ENCODE peak calls at places on chromosomes 3 and 15, in ten cellular contexts. N is WTC11, L is heart right ventricle, V is A549, E is AG04450, C is Caco-2, A is foreskin fibroblast, S is GM12865, U is lower leg skin, R is ovary. G is an unnamed sample.

GRCh38 chr15:86892774-86893449 is 813.2 kb downstream of the AGBL1 start:
- DNase-seq in N (no peak), L (no peak), V (no peak), E (no peak), C (no peak), A (no peak), S (no peak), U (no peak), R (no peak), G (no peak)

GRCh38 chr3:73498764-73499622 is 125.7 kb downstream of the PDZRN3 start:
- DNase-seq in N (no peak), L (no peak), V (no peak), E (no peak), C (no peak), A (no peak), S (peak), U (no peak), R (no peak), G (no peak)

GRCh38 chr3:89108154-89108553 is 733 bp downstream of the EPHA3 start:
- DNase-seq in N (no peak), L (no peak), V (no peak), E (no peak), C (no peak), A (no peak), S (no peak), U (no peak), R (no peak), G (no peak)

GRCh38 chr3:156209631-156210336 is 89.4 kb downstream of the KCNAB1 start:
- DNase-seq in N (no peak), L (no peak), V (no peak), E (no peak), C (no peak), A (no peak), S (no peak), U (no peak), R (no peak), G (no peak)

GRCh38 chr15:58293622-58294550 is 137.9 kb upstream of the LIPC start:
- DNase-seq in N (no peak), L (no peak), V (no peak), E (no peak), C (peak), A (no peak), S (no peak), U (no peak), R (no peak), G (no peak)

GRCh38 chr3:99659965-99660364 is 21.6 kb downstream of the COL8A1 start:
- DNase-seq in N (no peak), L (no peak), V (no peak), E (no peak), C (no peak), A (peak), S (no peak), U (no peak), R (no peak), G (no peak)

GRCh38 chr15:81987628-81988027 is 58.2 kb downstream of the MEX3B start:
- DNase-seq in N (no peak), L (no peak), V (no peak), E (no peak), C (no peak), A (no peak), S (no peak), U (no peak), R (no peak), G (no peak)

GRCh38 chr3:168620854-168621253 is 525.1 kb upstream of the GOLIM4 start:
- DNase-seq in N (peak), L (no peak), V (peak), E (no peak), C (peak), A (no peak), S (peak), U (no peak), R (no peak), G (peak)

GRCh38 chr3:73530030-73530411 is 94.7 kb downstream of the PDZRN3 start:
- DNase-seq in N (no peak), L (no peak), V (no peak), E (no peak), C (no peak), A (no peak), S (no peak), U (no peak), R (no peak), G (no peak)

GRCh38 chr15:25176991-25177954 is 222.5 kb downstream of the SNRPN start:
- DNase-seq in N (peak), L (peak), V (no peak), E (no peak), C (no peak), A (no peak), S (no peak), U (peak), R (peak), G (peak)

DNA sequence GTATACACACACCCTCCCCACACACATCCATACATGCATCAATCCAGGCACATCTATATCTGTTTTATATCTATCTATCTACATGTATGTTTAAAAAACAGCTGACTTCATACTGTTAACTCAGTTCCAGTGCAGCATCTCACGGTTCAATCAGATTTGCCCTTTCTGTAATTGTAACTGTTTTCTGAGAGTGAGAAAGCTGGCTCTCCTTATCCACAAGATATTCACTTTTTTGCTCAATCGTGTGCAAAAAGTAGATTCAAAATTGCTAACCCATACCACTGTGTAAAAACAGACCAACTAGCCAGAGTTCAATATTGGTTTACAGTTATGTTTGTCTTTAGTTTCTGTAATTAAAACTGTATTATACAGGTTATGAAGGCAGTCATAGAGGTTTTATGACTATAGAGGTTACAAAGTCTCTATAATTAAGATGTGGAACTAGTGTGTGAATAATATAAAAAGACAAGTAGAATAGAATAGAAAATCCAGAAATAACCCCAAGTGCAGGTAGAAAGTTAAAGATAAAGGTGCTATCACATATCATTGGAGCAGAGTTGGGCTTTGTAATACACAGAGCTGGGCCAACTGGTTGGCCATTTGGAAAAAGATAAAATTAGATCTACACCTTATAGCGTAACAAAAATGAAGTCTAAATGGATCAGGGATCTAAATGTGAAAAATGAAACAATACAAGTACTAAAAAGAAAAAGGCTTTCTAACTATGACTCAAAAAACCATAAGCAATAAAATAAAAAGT is 20.1 kb upstream of the MCF2L2 start:
- DNase-seq in N (no peak), L (no peak), V (no peak), E (no peak), C (no peak), A (no peak), S (no peak), U (no peak), R (no peak), G (no peak)
- TF ChIP-seq CTCF in N (no peak), L (no peak), V (no peak), E (no peak), C (no peak), A (no peak), S (no peak), U (no peak), R (no peak), G (no peak)

GRCh38 chr15:55829826-55830225 is 86.9 kb upstream of the PRTG start:
- DNase-seq in N (no peak), L (no peak), V (no peak), E (no peak), C (no peak), A (no peak), S (peak), U (no peak), R (no peak), G (no peak)
- TF ChIP-seq CTCF in N (no peak), L (no peak), V (no peak), E (no peak), C (no peak), A (no peak), S (no peak), U (no peak), R (no peak), G (no peak)

GRCh38 chr3:43091481-43091880 is 14.4 kb downstream of the POMGNT2 start:
- DNase-seq in N (no peak), L (no peak), V (no peak), E (no peak), C (no peak), A (no peak), S (no peak), U (no peak), R (no peak), G (no peak)

GRCh38 chr3:43094851-43095250 is 11.0 kb downstream of the POMGNT2 start:
- DNase-seq in N (no peak), L (no peak), V (no peak), E (no peak), C (no peak), A (no peak), S (no peak), U (no peak), R (no peak), G (no peak)

GRCh38 chr3:43094381-43094780 is 11.5 kb downstream of the POMGNT2 start:
- DNase-seq in N (no peak), L (no peak), V (no peak), E (no peak), C (no peak), A (no peak), S (no peak), U (no peak), R (no peak), G (no peak)

GRCh38 chr3:43093974-43094373 is 11.9 kb downstream of the POMGNT2 start:
- DNase-seq in N (no peak), L (no peak), V (no peak), E (no peak), C (no peak), A (no peak), S (no peak), U (no peak), R (no peak), G (no peak)

GRCh38 chr3:43093006-43093405 is 12.9 kb downstream of the POMGNT2 start:
- DNase-seq in N (no peak), L (no peak), V (no peak), E (no peak), C (no peak), A (no peak), S (no peak), U (no peak), R (no peak), G (no peak)
- TF ChIP-seq CTCF in N (no peak), L (no peak), V (no peak), E (no peak), C (no peak), A (no peak), S (no peak), U (no peak), R (no peak), G (no peak)

GRCh38 chr3:189267981-189268613 is 96.3 kb downstream of the TPRG1 start:
- DNase-seq in N (peak), L (no peak), V (peak), E (no peak), C (peak), A (no peak), S (no peak), U (peak), R (no peak), G (no peak)

GRCh38 chr3:189269356-189269755 is 97.6 kb downstream of the TPRG1 start:
- DNase-seq in N (no peak), L (no peak), V (no peak), E (no peak), C (no peak), A (no peak), S (no peak), U (no peak), R (no peak), G (no peak)

GRCh38 chr3:189272500-189273119 is 100.8 kb downstream of the TPRG1 start:
- DNase-seq in N (no peak), L (no peak), V (peak), E (no peak), C (peak), A (no peak), S (peak), U (no peak), R (no peak), G (no peak)

GRCh38 chr3:189273736-189274135 is 102.0 kb downstream of the TPRG1 start:
- DNase-seq in N (no peak), L (no peak), V (no peak), E (no peak), C (no peak), A (no peak), S (no peak), U (no peak), R (no peak), G (no peak)

GRCh38 chr3:189270248-189270832 is 98.6 kb downstream of the TPRG1 start:
- DNase-seq in N (peak), L (peak), V (peak), E (peak), C (peak), A (peak), S (peak), U (peak), R (no peak), G (peak)
- TF ChIP-seq CTCF in N (peak), L (peak), V (peak), E (peak), C (peak), A (peak), S (peak), U (no peak), R (no peak), G (peak)

GRCh38 chr3:125606291-125606690 is 11.0 kb upstream of the OSBPL11 start:
- DNase-seq in N (no peak), L (no peak), V (no peak), E (no peak), C (no peak), A (no peak), S (no peak), U (no peak), R (no peak), G (no peak)

GRCh38 chr3:125608419-125608818 is 13.1 kb upstream of the OSBPL11 start:
- DNase-seq in N (no peak), L (no peak), V (no peak), E (no peak), C (no peak), A (no peak), S (peak), U (no peak), R (no peak), G (no peak)

GRCh38 chr3:125605771-125606170 is 10.5 kb upstream of the OSBPL11 start:
- DNase-seq in N (no peak), L (no peak), V (no peak), E (no peak), C (no peak), A (no peak), S (no peak), U (no peak), R (no peak), G (no peak)

GRCh38 chr3:125602752-125603649 is 7.7 kb upstream of the OSBPL11 start:
- DNase-seq in N (no peak), L (no peak), V (peak), E (no peak), C (no peak), A (no peak), S (no peak), U (no peak), R (no peak), G (no peak)
- TF ChIP-seq CTCF in N (no peak), L (no peak), V (no peak), E (no peak), C (no peak), A (no peak), S (no peak), U (no peak), R (no peak), G (no peak)

GRCh38 chr3:80682951-80683350 is 915.2 kb upstream of the ROBO1 start:
- DNase-seq in N (no peak), L (no peak), V (no peak), E (no peak), C (no peak), A (no peak), S (no peak), U (no peak), R (no peak), G (no peak)

GRCh38 chr3:80688814-80689213 is 921.0 kb upstream of the ROBO1 start:
- DNase-seq in N (no peak), L (no peak), V (peak), E (no peak), C (peak), A (no peak), S (no peak), U (no peak), R (no peak), G (no peak)
- TF ChIP-seq CTCF in N (no peak), L (peak), V (peak), E (peak), C (peak), A (no peak), S (no peak), U (no peak), R (no peak), G (peak)

GRCh38 chr3:52986938-52987337 is 58.9 kb downstream of the SFMBT1 start:
- DNase-seq in N (no peak), L (no peak), V (peak), E (peak), C (no peak), A (peak), S (no peak), U (no peak), R (no peak), G (no peak)
- TF ChIP-seq CTCF in N (no peak), L (peak), V (peak), E (peak), C (no peak), A (peak), S (peak), U (no peak), R (no peak), G (no peak)

DNA sequence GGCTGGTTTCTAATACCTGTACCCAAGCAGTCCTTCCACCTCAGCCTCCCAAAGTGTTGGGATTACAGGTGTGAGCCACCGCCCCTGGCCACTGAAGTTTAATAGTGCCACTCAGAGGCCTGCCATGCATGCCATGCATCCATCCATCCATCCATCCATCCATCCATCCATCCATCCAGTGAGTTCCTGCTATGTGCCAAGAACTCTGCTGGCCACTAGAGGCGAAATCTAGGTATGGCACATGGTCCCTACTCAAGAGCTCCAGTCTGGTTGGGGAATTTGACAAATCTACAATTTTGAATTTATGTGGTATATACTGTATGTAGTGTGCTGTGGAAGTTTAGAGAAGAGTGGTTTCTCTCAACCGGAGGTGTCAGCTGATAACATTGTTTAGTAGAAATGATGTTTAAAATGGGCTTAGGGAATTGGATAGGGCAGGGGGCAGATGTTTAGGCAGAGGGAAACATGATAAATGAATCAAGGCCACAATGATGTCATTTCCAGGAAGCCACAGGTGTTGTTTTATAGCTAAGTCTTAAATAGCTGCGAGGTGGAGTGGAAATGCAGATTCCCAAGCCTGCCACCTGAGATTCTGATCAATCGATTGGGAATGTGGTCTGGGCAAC is 384.4 kb upstream of the C2CD4B start:
- DNase-seq in N (peak), L (no peak), V (peak), E (no peak), C (peak), A (no peak), S (peak), U (no peak), R (no peak), G (peak)
- TF ChIP-seq CTCF in N (peak), L (peak), V (peak), E (peak), C (peak), A (peak), S (peak), U (no peak), R (no peak), G (peak)

GRCh38 chr3:52052831-52053306 is 3.5 kb downstream of the DUSP7 start:
- DNase-seq in N (peak), L (peak), V (peak), E (peak), C (no peak), A (peak), S (peak), U (peak), R (peak), G (no peak)

GRCh38 chr3:52055537-52056351 is 627 bp downstream of the DUSP7 start:
- DNase-seq in N (peak), L (peak), V (peak), E (no peak), C (peak), A (peak), S (peak), U (no peak), R (peak), G (peak)

GRCh38 chr3:52056521-52056967 is at the start of gene DUSP7:
- DNase-seq in N (peak), L (peak), V (peak), E (no peak), C (peak), A (peak), S (peak), U (no peak), R (peak), G (peak)

GRCh38 chr3:52053307-52054304 is 2.8 kb downstream of the DUSP7 start:
- DNase-seq in N (no peak), L (peak), V (no peak), E (no peak), C (no peak), A (peak), S (peak), U (peak), R (peak), G (no peak)

GRCh38 chr3:52054689-52055511 is 1.5 kb downstream of the DUSP7 start:
- DNase-seq in N (peak), L (peak), V (no peak), E (no peak), C (no peak), A (no peak), S (no peak), U (no peak), R (peak), G (peak)
- TF ChIP-seq CTCF in N (no peak), L (peak), V (peak), E (peak), C (no peak), A (peak), S (no peak), U (no peak), R (no peak), G (no peak)

GRCh38 chr15:90819390-90819789 is 49.0 kb upstream of the FURIN start:
- DNase-seq in N (no peak), L (no peak), V (no peak), E (no peak), C (no peak), A (no peak), S (no peak), U (no peak), R (no peak), G (no peak)

GRCh38 chr15:90819850-90820249 is 48.5 kb upstream of the FURIN start:
- DNase-seq in N (no peak), L (no peak), V (no peak), E (no peak), C (no peak), A (no peak), S (no peak), U (no peak), R (no peak), G (no peak)

GRCh38 chr15:90820481-90820880 is 47.9 kb upstream of the FURIN start:
- DNase-seq in N (no peak), L (no peak), V (no peak), E (no peak), C (no peak), A (no peak), S (no peak), U (no peak), R (no peak), G (no peak)

GRCh38 chr15:90817117-90818057 is 51.0 kb upstream of the FURIN start:
- DNase-seq in N (no peak), L (no peak), V (no peak), E (no peak), C (no peak), A (no peak), S (no peak), U (no peak), R (no peak), G (no peak)

GRCh38 chr15:90818251-90819210 is 49.9 kb upstream of the FURIN start:
- DNase-seq in N (peak), L (no peak), V (no peak), E (no peak), C (peak), A (no peak), S (peak), U (no peak), R (no peak), G (peak)
- TF ChIP-seq CTCF in N (no peak), L (no peak), V (no peak), E (peak), C (no peak), A (no peak), S (peak), U (no peak), R (no peak), G (peak)